ENCODE peak calls at places on chromosomes 1 and 21, in seven cellular contexts. One of them, this sample, is unnamed.
A peak's percentile ranks its signal among the peaks of the same experiment; 100 is the strongest.

GRCh38 chr1:47582891-47583608 is 145.2 kb downstream of the FOXD2 start:
- DNase-seq in activated CD8-positive, alpha-beta memory T cell treated with anti-CD3 and anti-CD28 coated beads, Interleukin-2, amount 50 U/mL, for 48 hours: peak; percentile 48
- DNase-seq in kidney tubule cell: peak; percentile 68
- DNase-seq in fibroblast of the aortic adventitia: no peak
- DNase-seq in OCI-LY7: no peak
- DNase-seq in hypothalamus: no peak
- DNase-seq in NCI-H446 treated with DMSO at 0.1 percent for 48 hours: no peak
- DNase-seq in this sample: peak; percentile 85

GRCh38 chr21:33587792-33588484 is 546 bp downstream of the DONSON start:
- DNase-seq in activated CD8-positive, alpha-beta memory T cell treated with anti-CD3 and anti-CD28 coated beads, Interleukin-2, amount 50 U/mL, for 48 hours: peak; percentile 70
- DNase-seq in kidney tubule cell: peak; percentile 38
- DNase-seq in fibroblast of the aortic adventitia: peak; percentile 37
- DNase-seq in OCI-LY7: peak; percentile 57
- DNase-seq in hypothalamus: no peak
- DNase-seq in NCI-H446 treated with DMSO at 0.1 percent for 48 hours: no peak
- DNase-seq in this sample: peak; percentile 34

GRCh38 chr1:196302981-196303380 is 305.3 kb downstream of the KCNT2 start:
- DNase-seq in activated CD8-positive, alpha-beta memory T cell treated with anti-CD3 and anti-CD28 coated beads, Interleukin-2, amount 50 U/mL, for 48 hours: no peak
- DNase-seq in kidney tubule cell: no peak
- DNase-seq in fibroblast of the aortic adventitia: no peak
- DNase-seq in OCI-LY7: no peak
- DNase-seq in hypothalamus: no peak
- DNase-seq in NCI-H446 treated with DMSO at 0.1 percent for 48 hours: no peak
- DNase-seq in this sample: no peak

GRCh38 chr1:53572061-53572801 is 113.0 kb downstream of the DMRTB1 start:
- DNase-seq in activated CD8-positive, alpha-beta memory T cell treated with anti-CD3 and anti-CD28 coated beads, Interleukin-2, amount 50 U/mL, for 48 hours: peak; percentile 46
- DNase-seq in kidney tubule cell: peak; percentile 86
- DNase-seq in fibroblast of the aortic adventitia: peak; percentile 25
- DNase-seq in OCI-LY7: no peak
- DNase-seq in hypothalamus: no peak
- DNase-seq in NCI-H446 treated with DMSO at 0.1 percent for 48 hours: peak; percentile 83
- DNase-seq in this sample: peak; percentile 61

GRCh38 chr1:204466416-204467405 is 27.9 kb downstream of the PIK3C2B start:
- DNase-seq in activated CD8-positive, alpha-beta memory T cell treated with anti-CD3 and anti-CD28 coated beads, Interleukin-2, amount 50 U/mL, for 48 hours: no peak
- DNase-seq in kidney tubule cell: no peak
- DNase-seq in fibroblast of the aortic adventitia: no peak
- DNase-seq in OCI-LY7: no peak
- DNase-seq in hypothalamus: no peak
- DNase-seq in NCI-H446 treated with DMSO at 0.1 percent for 48 hours: no peak
- DNase-seq in this sample: no peak

GRCh38 chr1:28028873-28029654 is 59.3 kb downstream of the EYA3 start:
- DNase-seq in activated CD8-positive, alpha-beta memory T cell treated with anti-CD3 and anti-CD28 coated beads, Interleukin-2, amount 50 U/mL, for 48 hours: no peak
- DNase-seq in kidney tubule cell: no peak
- DNase-seq in fibroblast of the aortic adventitia: peak; percentile 49
- DNase-seq in OCI-LY7: no peak
- DNase-seq in hypothalamus: no peak
- DNase-seq in NCI-H446 treated with DMSO at 0.1 percent for 48 hours: no peak
- DNase-seq in this sample: no peak

GRCh38 chr1:64933296-64934070 is 32.9 kb downstream of the JAK1 start:
- DNase-seq in activated CD8-positive, alpha-beta memory T cell treated with anti-CD3 and anti-CD28 coated beads, Interleukin-2, amount 50 U/mL, for 48 hours: no peak
- DNase-seq in kidney tubule cell: peak; percentile 88
- DNase-seq in fibroblast of the aortic adventitia: peak; percentile 97
- DNase-seq in OCI-LY7: peak; percentile 66
- DNase-seq in hypothalamus: peak; percentile 5
- DNase-seq in NCI-H446 treated with DMSO at 0.1 percent for 48 hours: no peak
- DNase-seq in this sample: peak; percentile 74

GRCh38 chr1:232968965-232969364 is 18.6 kb downstream of the NTPCR start:
- DNase-seq in activated CD8-positive, alpha-beta memory T cell treated with anti-CD3 and anti-CD28 coated beads, Interleukin-2, amount 50 U/mL, for 48 hours: no peak
- DNase-seq in kidney tubule cell: peak; percentile 73
- DNase-seq in fibroblast of the aortic adventitia: peak; percentile 72
- DNase-seq in OCI-LY7: peak; percentile 7
- DNase-seq in hypothalamus: no peak
- DNase-seq in NCI-H446 treated with DMSO at 0.1 percent for 48 hours: no peak
- DNase-seq in this sample: peak; percentile 70

GRCh38 chr1:172967936-172968335 is 82.8 kb downstream of the TNFSF18 start:
- DNase-seq in activated CD8-positive, alpha-beta memory T cell treated with anti-CD3 and anti-CD28 coated beads, Interleukin-2, amount 50 U/mL, for 48 hours: no peak
- DNase-seq in kidney tubule cell: no peak
- DNase-seq in fibroblast of the aortic adventitia: peak; percentile 30
- DNase-seq in OCI-LY7: no peak
- DNase-seq in hypothalamus: no peak
- DNase-seq in NCI-H446 treated with DMSO at 0.1 percent for 48 hours: no peak
- DNase-seq in this sample: no peak

GRCh38 chr21:38380391-38381137 is 117.7 kb downstream of the ERG start:
- DNase-seq in activated CD8-positive, alpha-beta memory T cell treated with anti-CD3 and anti-CD28 coated beads, Interleukin-2, amount 50 U/mL, for 48 hours: no peak
- DNase-seq in kidney tubule cell: no peak
- DNase-seq in fibroblast of the aortic adventitia: peak; percentile 72
- DNase-seq in OCI-LY7: no peak
- DNase-seq in hypothalamus: no peak
- DNase-seq in NCI-H446 treated with DMSO at 0.1 percent for 48 hours: no peak
- DNase-seq in this sample: no peak

GRCh38 chr1:171127481-171127880 is 36.8 kb downstream of the FMO3 start:
- DNase-seq in activated CD8-positive, alpha-beta memory T cell treated with anti-CD3 and anti-CD28 coated beads, Interleukin-2, amount 50 U/mL, for 48 hours: no peak
- DNase-seq in kidney tubule cell: no peak
- DNase-seq in fibroblast of the aortic adventitia: peak; percentile 94
- DNase-seq in OCI-LY7: no peak
- DNase-seq in hypothalamus: no peak
- DNase-seq in NCI-H446 treated with DMSO at 0.1 percent for 48 hours: no peak
- DNase-seq in this sample: no peak

GRCh38 chr1:90475623-90476022 is 241.5 kb downstream of the BARHL2 start:
- DNase-seq in activated CD8-positive, alpha-beta memory T cell treated with anti-CD3 and anti-CD28 coated beads, Interleukin-2, amount 50 U/mL, for 48 hours: no peak
- DNase-seq in kidney tubule cell: no peak
- DNase-seq in fibroblast of the aortic adventitia: peak; percentile 6
- DNase-seq in OCI-LY7: no peak
- DNase-seq in hypothalamus: no peak
- DNase-seq in NCI-H446 treated with DMSO at 0.1 percent for 48 hours: peak; percentile 29
- DNase-seq in this sample: peak; percentile 3

GRCh38 chr1:22139066-22139594 is 3.8 kb downstream of the WNT4 start:
- DNase-seq in activated CD8-positive, alpha-beta memory T cell treated with anti-CD3 and anti-CD28 coated beads, Interleukin-2, amount 50 U/mL, for 48 hours: no peak
- DNase-seq in kidney tubule cell: no peak
- DNase-seq in fibroblast of the aortic adventitia: no peak
- DNase-seq in OCI-LY7: no peak
- DNase-seq in hypothalamus: no peak
- DNase-seq in NCI-H446 treated with DMSO at 0.1 percent for 48 hours: no peak
- DNase-seq in this sample: no peak

GRCh38 chr1:184118051-184118450 is 66.5 kb downstream of the TSEN15 start:
- DNase-seq in activated CD8-positive, alpha-beta memory T cell treated with anti-CD3 and anti-CD28 coated beads, Interleukin-2, amount 50 U/mL, for 48 hours: no peak
- DNase-seq in kidney tubule cell: peak; percentile 84
- DNase-seq in fibroblast of the aortic adventitia: peak; percentile 94
- DNase-seq in OCI-LY7: no peak
- DNase-seq in hypothalamus: no peak
- DNase-seq in NCI-H446 treated with DMSO at 0.1 percent for 48 hours: no peak
- DNase-seq in this sample: peak; percentile 97

GRCh38 chr1:208374391-208374941 is 130.3 kb upstream of the PLXNA2 start:
- DNase-seq in activated CD8-positive, alpha-beta memory T cell treated with anti-CD3 and anti-CD28 coated beads, Interleukin-2, amount 50 U/mL, for 48 hours: no peak
- DNase-seq in kidney tubule cell: peak; percentile 35
- DNase-seq in fibroblast of the aortic adventitia: no peak
- DNase-seq in OCI-LY7: no peak
- DNase-seq in hypothalamus: no peak
- DNase-seq in NCI-H446 treated with DMSO at 0.1 percent for 48 hours: no peak
- DNase-seq in this sample: peak; percentile 65

GRCh38 chr1:34267326-34267725 is 90.6 kb downstream of the C1orf94 start:
- DNase-seq in activated CD8-positive, alpha-beta memory T cell treated with anti-CD3 and anti-CD28 coated beads, Interleukin-2, amount 50 U/mL, for 48 hours: no peak
- DNase-seq in kidney tubule cell: no peak
- DNase-seq in fibroblast of the aortic adventitia: no peak
- DNase-seq in OCI-LY7: no peak
- DNase-seq in hypothalamus: no peak
- DNase-seq in NCI-H446 treated with DMSO at 0.1 percent for 48 hours: no peak
- DNase-seq in this sample: peak; percentile 28

GRCh38 chr1:180249725-180250498 is 19.8 kb downstream of the LHX4 start:
- DNase-seq in activated CD8-positive, alpha-beta memory T cell treated with anti-CD3 and anti-CD28 coated beads, Interleukin-2, amount 50 U/mL, for 48 hours: no peak
- DNase-seq in kidney tubule cell: no peak
- DNase-seq in fibroblast of the aortic adventitia: no peak
- DNase-seq in OCI-LY7: no peak
- DNase-seq in hypothalamus: no peak
- DNase-seq in NCI-H446 treated with DMSO at 0.1 percent for 48 hours: no peak
- DNase-seq in this sample: peak; percentile 58

GRCh38 chr1:204978782-204979181 is 64.2 kb upstream of the CNTN2 start:
- DNase-seq in activated CD8-positive, alpha-beta memory T cell treated with anti-CD3 and anti-CD28 coated beads, Interleukin-2, amount 50 U/mL, for 48 hours: no peak
- DNase-seq in kidney tubule cell: no peak
- DNase-seq in fibroblast of the aortic adventitia: no peak
- DNase-seq in OCI-LY7: no peak
- DNase-seq in hypothalamus: no peak
- DNase-seq in NCI-H446 treated with DMSO at 0.1 percent for 48 hours: no peak
- DNase-seq in this sample: no peak

GRCh38 chr1:187985897-187986654 is 1157.3 kb downstream of the PLA2G4A start:
- DNase-seq in activated CD8-positive, alpha-beta memory T cell treated with anti-CD3 and anti-CD28 coated beads, Interleukin-2, amount 50 U/mL, for 48 hours: no peak
- DNase-seq in kidney tubule cell: peak; percentile 12
- DNase-seq in fibroblast of the aortic adventitia: no peak
- DNase-seq in OCI-LY7: no peak
- DNase-seq in hypothalamus: no peak
- DNase-seq in NCI-H446 treated with DMSO at 0.1 percent for 48 hours: no peak
- DNase-seq in this sample: no peak

GRCh38 chr1:37739222-37739621 is 25.7 kb downstream of the EPHA10 start:
- DNase-seq in activated CD8-positive, alpha-beta memory T cell treated with anti-CD3 and anti-CD28 coated beads, Interleukin-2, amount 50 U/mL, for 48 hours: no peak
- DNase-seq in kidney tubule cell: peak; percentile 90
- DNase-seq in fibroblast of the aortic adventitia: no peak
- DNase-seq in OCI-LY7: no peak
- DNase-seq in hypothalamus: no peak
- DNase-seq in NCI-H446 treated with DMSO at 0.1 percent for 48 hours: no peak
- DNase-seq in this sample: peak; percentile 55

GRCh38 chr1:246930830-246931548 is 759 bp downstream of the AHCTF1 start:
- DNase-seq in activated CD8-positive, alpha-beta memory T cell treated with anti-CD3 and anti-CD28 coated beads, Interleukin-2, amount 50 U/mL, for 48 hours: peak; percentile 74
- DNase-seq in kidney tubule cell: peak; percentile 71
- DNase-seq in fibroblast of the aortic adventitia: peak; percentile 60
- DNase-seq in OCI-LY7: peak; percentile 63
- DNase-seq in hypothalamus: no peak
- DNase-seq in NCI-H446 treated with DMSO at 0.1 percent for 48 hours: no peak
- DNase-seq in this sample: peak; percentile 37

GRCh38 chr1:8815582-8816285 is 1.7 kb downstream of the RERE start:
- DNase-seq in activated CD8-positive, alpha-beta memory T cell treated with anti-CD3 and anti-CD28 coated beads, Interleukin-2, amount 50 U/mL, for 48 hours: no peak
- DNase-seq in kidney tubule cell: peak; percentile 32
- DNase-seq in fibroblast of the aortic adventitia: peak; percentile 50
- DNase-seq in OCI-LY7: peak; percentile 30
- DNase-seq in hypothalamus: no peak
- DNase-seq in NCI-H446 treated with DMSO at 0.1 percent for 48 hours: no peak
- DNase-seq in this sample: peak; percentile 32

GRCh38 chr1:244730153-244730933 is 77.4 kb downstream of the DESI2 start:
- DNase-seq in activated CD8-positive, alpha-beta memory T cell treated with anti-CD3 and anti-CD28 coated beads, Interleukin-2, amount 50 U/mL, for 48 hours: peak; percentile 65
- DNase-seq in kidney tubule cell: peak; percentile 50
- DNase-seq in fibroblast of the aortic adventitia: peak; percentile 46
- DNase-seq in OCI-LY7: peak; percentile 27
- DNase-seq in hypothalamus: no peak
- DNase-seq in NCI-H446 treated with DMSO at 0.1 percent for 48 hours: no peak
- DNase-seq in this sample: no peak

GRCh38 chr1:221759436-221759835 is 17.5 kb upstream of the DUSP10 start:
- DNase-seq in activated CD8-positive, alpha-beta memory T cell treated with anti-CD3 and anti-CD28 coated beads, Interleukin-2, amount 50 U/mL, for 48 hours: no peak
- DNase-seq in kidney tubule cell: no peak
- DNase-seq in fibroblast of the aortic adventitia: peak; percentile 60
- DNase-seq in OCI-LY7: no peak
- DNase-seq in hypothalamus: no peak
- DNase-seq in NCI-H446 treated with DMSO at 0.1 percent for 48 hours: no peak
- DNase-seq in this sample: no peak

GRCh38 chr1:183244466-183244865 is 58.4 kb downstream of the LAMC2 start:
- DNase-seq in activated CD8-positive, alpha-beta memory T cell treated with anti-CD3 and anti-CD28 coated beads, Interleukin-2, amount 50 U/mL, for 48 hours: no peak
- DNase-seq in kidney tubule cell: no peak
- DNase-seq in fibroblast of the aortic adventitia: peak; percentile 99
- DNase-seq in OCI-LY7: no peak
- DNase-seq in hypothalamus: no peak
- DNase-seq in NCI-H446 treated with DMSO at 0.1 percent for 48 hours: peak; percentile 72
- DNase-seq in this sample: no peak

GRCh38 chr1:50973875-50974617 is 4.0 kb downstream of the CDKN2C start:
- DNase-seq in activated CD8-positive, alpha-beta memory T cell treated with anti-CD3 and anti-CD28 coated beads, Interleukin-2, amount 50 U/mL, for 48 hours: no peak
- DNase-seq in kidney tubule cell: no peak
- DNase-seq in fibroblast of the aortic adventitia: no peak
- DNase-seq in OCI-LY7: no peak
- DNase-seq in hypothalamus: no peak
- DNase-seq in NCI-H446 treated with DMSO at 0.1 percent for 48 hours: peak; percentile 46
- DNase-seq in this sample: peak; percentile 59

GRCh38 chr1:101257500-101258325 is 20.9 kb downstream of the S1PR1 start:
- DNase-seq in activated CD8-positive, alpha-beta memory T cell treated with anti-CD3 and anti-CD28 coated beads, Interleukin-2, amount 50 U/mL, for 48 hours: peak; percentile 54
- DNase-seq in kidney tubule cell: peak; percentile 59
- DNase-seq in fibroblast of the aortic adventitia: peak; percentile 13
- DNase-seq in OCI-LY7: no peak
- DNase-seq in hypothalamus: no peak
- DNase-seq in NCI-H446 treated with DMSO at 0.1 percent for 48 hours: peak; percentile 72
- DNase-seq in this sample: peak; percentile 28

GRCh38 chr1:162088281-162088969 is 18.9 kb downstream of the NOS1AP start:
- DNase-seq in activated CD8-positive, alpha-beta memory T cell treated with anti-CD3 and anti-CD28 coated beads, Interleukin-2, amount 50 U/mL, for 48 hours: no peak
- DNase-seq in kidney tubule cell: peak; percentile 37
- DNase-seq in fibroblast of the aortic adventitia: peak; percentile 14
- DNase-seq in OCI-LY7: no peak
- DNase-seq in hypothalamus: no peak
- DNase-seq in NCI-H446 treated with DMSO at 0.1 percent for 48 hours: no peak
- DNase-seq in this sample: no peak

This sample was measured in HT1080.